ENCODE peak calls at places on chromosomes 7 and 10, in seven cellular contexts. E is CD4-positive, alpha-beta memory T cell; Z is cardiac muscle cell; N is Panc1; P is CD8-positive, alpha-beta memory T cell; J is neuronal stem cell; Q is naive thymus-derived CD4-positive, alpha-beta T cell. R is an unnamed sample. For H3K9me3, the result is how much of the 10 kb centered on the place peaks cover.

GRCh38 chr10:32077896-32078295 is 21.7 kb upstream of the KIF5B start:
- DNase-seq in E (no peak), Q (no peak), N (no peak), Z (peak), P (no peak), J (no peak), R (no peak)

GRCh38 chr7:64463636-64464375 is 99.1 kb downstream of the ZNF680 start:
- DNase-seq in J (no peak), N (no peak), Z (peak), E (peak), P (peak), Q (peak), R (no peak)

GRCh38 chr10:78754269-78755074 is 314.3 kb upstream of the ZMIZ1 start:
- DNase-seq in P (no peak), Q (no peak), Z (peak), E (no peak), J (no peak), N (no peak), R (peak)

GRCh38 chr7:73909051-73909941 is 48.3 kb downstream of the TMEM270 start:
- DNase-seq in E (no peak), Q (no peak), Z (no peak), N (no peak), P (no peak), J (no peak), R (no peak)

GRCh38 chr7:50197547-50197946 is 104.5 kb upstream of the ZPBP start:
- DNase-seq in J (no peak), N (no peak), Q (no peak), P (no peak), Z (no peak), E (no peak), R (no peak)

GRCh38 chr7:70736715-70737460 is 395.1 kb upstream of the GALNT17 start:
- DNase-seq in E (no peak), Q (no peak), P (no peak), Z (peak), N (no peak), J (no peak), R (peak)

GRCh38 chr7:6917258-6917657 is 91.2 kb upstream of the CCZ1B start:
- DNase-seq in Q (no peak), P (no peak), E (no peak), Z (no peak), J (no peak), N (no peak), R (no peak)

GRCh38 chr10:86365346-86366032 is 1.1 kb downstream of the GRID1 start:
- DNase-seq in P (no peak), E (no peak), Q (no peak), N (no peak), J (no peak), Z (no peak), R (no peak)

GRCh38 chr10:129258570-129258969 is 208.5 kb upstream of the MGMT start:
- DNase-seq in J (no peak), P (no peak), Z (no peak), N (no peak), Q (no peak), E (no peak), R (no peak)

GRCh38 chr10:128563387-128563786 is 437.2 kb upstream of the MKI67 start:
- DNase-seq in P (no peak), N (no peak), J (no peak), Z (no peak), E (no peak), Q (no peak), R (no peak)

GRCh38 chr7:73652541-73652949 is 15.1 kb upstream of the VPS37D start:
- DNase-seq in E (no peak), Z (no peak), Q (no peak), J (no peak), P (no peak), N (no peak), R (no peak)

GRCh38 chr10:73900068-73900467 is 10.9 kb upstream of the PLAU start:
- DNase-seq in J (no peak), E (no peak), Q (no peak), N (no peak), Z (no peak), P (no peak), R (no peak)

GRCh38 chr10:33015798-33016547 is 57.9 kb upstream of the ITGB1 start:
- DNase-seq in J (no peak), E (no peak), P (no peak), Z (peak), N (no peak), Q (no peak), R (no peak)

GRCh38 chr10:72012801-72013200 is 48.6 kb downstream of the CHST3 start:
- DNase-seq in Q (no peak), N (no peak), Z (no peak), J (no peak), P (no peak), E (no peak), R (no peak)

GRCh38 chr7:37352974-37353948 is 95.4 kb downstream of the ELMO1 start:
- DNase-seq in P (peak), J (no peak), N (peak), Z (no peak), E (peak), Q (peak), R (no peak)

GRCh38 chr7:111820117-111820516 is 257.8 kb upstream of the IMMP2L start:
- DNase-seq in N (no peak), Z (no peak), J (no peak), E (no peak), P (no peak), Q (no peak), R (no peak)

GRCh38 chr7:7321681-7322080 is 139.3 kb downstream of the C1GALT1 start:
- DNase-seq in Q (no peak), P (no peak), J (no peak), N (no peak), Z (no peak), E (no peak), R (no peak)

GRCh38 chr7:85341973-85342372 is 155.1 kb upstream of the SEMA3D start:
- DNase-seq in Z (no peak), N (no peak), P (no peak), Q (no peak), E (no peak), J (no peak), R (no peak)

GRCh38 chr10:13865758-13866491 is 279.2 kb downstream of the PRPF18 start:
- DNase-seq in J (no peak), Z (peak), Q (no peak), N (peak), P (no peak), E (no peak), R (no peak)

GRCh38 chr10:3535001-3535400 is 250.0 kb downstream of the KLF6 start:
- DNase-seq in N (no peak), E (no peak), J (no peak), P (no peak), Z (no peak), Q (no peak), R (no peak)

GRCh38 chr10:131997366-131998049 is 15.8 kb upstream of the BNIP3 start:
- DNase-seq in E (no peak), Z (peak), J (no peak), Q (no peak), N (no peak), P (no peak), R (peak)

GRCh38 chr7:30330134-30331111 is 46.0 kb downstream of the ZNRF2 start:
- DNase-seq in P (peak), Z (no peak), E (peak), J (no peak), N (no peak), Q (no peak), R (no peak)

GRCh38 chr7:140674356-140674800 is 1.6 kb downstream of the ADCK2 start:
- DNase-seq in Q (no peak), N (no peak), Z (no peak), J (no peak), P (no peak), E (no peak), R (no peak)

GRCh38 chr10:75525646-75526045 is 94.2 kb downstream of the LRMDA start:
- DNase-seq in N (no peak), Q (no peak), Z (no peak), P (no peak), E (no peak), J (no peak), R (no peak)

GRCh38 chr10:128008521-128009250 is 101.8 kb downstream of the PTPRE start:
- DNase-seq in N (no peak), E (no peak), J (no peak), P (no peak), Z (no peak), Q (no peak), R (no peak)

GRCh38 chr7:143003393-143004051 is 23.4 kb downstream of the OR9A2 start:
- DNase-seq in J (peak), N (peak), E (peak), P (peak), Q (no peak), Z (peak), R (peak)

GRCh38 chr10:52956861-52957260 is 184.3 kb upstream of the MBL2 start:
- DNase-seq in Z (peak), P (no peak), Q (no peak), N (no peak), E (no peak), J (no peak), R (no peak)

GRCh38 chr7:92095424-92095823 is 38.9 kb downstream of the CYP51A1 start:
- DNase-seq in E (no peak), Q (no peak), N (no peak), Z (no peak), J (no peak), P (no peak), R (no peak)

GRCh38 chr7:130377178-130377577 is 3.1 kb upstream of the CPA1 start:
- DNase-seq in P (no peak), Q (no peak), J (no peak), E (no peak), N (no peak), Z (no peak), R (no peak)

GRCh38 chr7:149872419-149873073 is 1.2 kb upstream of the ATP6V0E2 start:
- DNase-seq in P (no peak), Z (peak), J (no peak), E (no peak), N (peak), Q (no peak), R (no peak)

GRCh38 chr7:50851451-50851850 is 68.8 kb upstream of the GRB10 start:
- DNase-seq in P (no peak), E (no peak), Z (peak), Q (no peak), N (no peak), J (no peak), R (no peak)

GRCh38 chr10:87935290-87936141 is 72.1 kb downstream of the PTEN start:
- DNase-seq in P (no peak), E (no peak), Z (peak), J (no peak), N (no peak), Q (no peak), R (peak)

GRCh38 chr7:46554688-46555422 is 633.8 kb upstream of the IGFBP3 start:
- DNase-seq in J (no peak), N (no peak), E (no peak), P (no peak), Z (no peak), Q (no peak), R (no peak)

GRCh38 chr10:131141645-131142445 is 169.7 kb downstream of the TCERG1L start:
- DNase-seq in Q (no peak), P (no peak), E (no peak), N (no peak), J (no peak), Z (no peak), R (no peak)

GRCh38 chr10:126226988-126227761 is 161.1 kb downstream of the ADAM12 start:
- DNase-seq in Q (no peak), J (no peak), P (no peak), Z (no peak), N (no peak), E (no peak), R (no peak)

GRCh38 chr7:150945171-150945852 is 32.8 kb downstream of the KCNH2 start:
- DNase-seq in Z (no peak), N (no peak), Q (no peak), J (no peak), E (no peak), P (no peak), R (no peak)

DNA sequence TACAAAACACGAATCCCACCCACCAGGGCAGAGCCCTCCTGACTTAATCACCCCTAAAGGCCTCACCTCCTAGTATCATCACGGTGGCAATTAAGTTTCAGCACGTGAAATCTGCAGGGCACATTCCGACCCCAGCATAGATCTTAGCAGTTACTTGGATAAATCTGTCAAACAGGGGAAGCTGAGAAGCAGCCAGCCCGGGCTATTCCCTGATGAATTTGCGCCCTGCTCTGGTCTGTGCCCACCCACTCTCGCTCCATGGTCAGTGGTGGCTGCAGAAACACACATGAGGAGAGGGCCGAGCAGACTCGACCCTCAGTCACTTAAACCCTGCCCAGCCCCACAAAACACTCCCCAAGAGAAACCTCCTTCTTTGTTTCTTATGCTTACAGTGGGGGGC is 28.7 kb downstream of the INSIG1 start:
- DNase-seq in E (no peak), Z (no peak), Q (no peak), P (no peak), J (no peak), N (no peak), R (no peak)
- H3K9me3 ChIP-seq in E (under half), Z (under half), Q (under half), P (under half), J (under half), N (under half), R (under half)

DNA sequence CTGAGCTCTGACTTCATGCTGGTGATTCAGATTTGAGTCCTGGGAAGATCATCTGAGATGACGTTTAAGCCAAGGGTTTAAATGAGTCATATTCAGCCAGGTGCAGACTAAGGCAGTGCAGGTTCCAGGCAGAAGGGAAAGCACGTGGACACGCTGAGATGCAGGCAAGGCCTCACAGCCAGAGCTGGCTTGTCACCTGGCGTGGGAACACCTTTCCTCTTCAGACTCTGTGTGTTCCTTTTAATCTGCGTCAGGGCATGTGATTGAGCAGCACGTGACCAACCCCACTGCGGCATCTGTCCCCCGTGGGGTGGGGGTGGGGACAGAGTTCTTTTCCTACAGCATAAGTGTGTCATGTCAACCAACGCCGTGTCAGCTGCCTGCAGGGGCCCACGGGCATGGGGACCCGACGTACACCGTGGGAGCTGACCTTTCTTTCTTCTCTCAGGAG is 10.7 kb upstream of the IDI2 start:
- DNase-seq in Z (no peak), N (no peak), Q (no peak), J (no peak), E (no peak), P (no peak), R (peak)
- H3K27ac ChIP-seq in Z (no peak), N (no peak), Q (no peak), J (peak), E (no peak), P (no peak), R (peak)

DNA sequence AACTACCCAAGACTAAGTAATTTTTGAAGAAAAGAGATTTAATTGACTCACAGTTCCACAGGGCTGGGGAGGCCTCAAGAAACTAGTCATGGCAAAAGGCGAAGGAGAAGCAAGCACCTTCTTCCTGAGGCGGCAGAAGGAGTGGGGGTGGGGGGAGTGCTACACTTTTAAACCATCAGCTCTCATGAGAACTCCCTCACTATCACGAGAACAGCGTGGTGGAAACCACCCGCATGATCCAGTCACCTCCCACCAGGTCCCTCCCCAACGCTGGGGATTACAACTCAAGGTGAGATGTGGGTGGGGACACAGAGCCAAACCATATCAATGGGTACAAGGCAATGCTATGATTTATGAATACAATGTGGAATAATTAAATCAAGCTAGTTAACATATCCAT is 241.9 kb downstream of the PTPRN2 start:
- DNase-seq in N (no peak), J (no peak), P (no peak), E (no peak), Q (no peak), Z (no peak), R (no peak)
- H3K9me3 ChIP-seq in N (under half), J (under half), P (under half), E (under half), Q (under half), Z (under half), R (half or more)

DNA sequence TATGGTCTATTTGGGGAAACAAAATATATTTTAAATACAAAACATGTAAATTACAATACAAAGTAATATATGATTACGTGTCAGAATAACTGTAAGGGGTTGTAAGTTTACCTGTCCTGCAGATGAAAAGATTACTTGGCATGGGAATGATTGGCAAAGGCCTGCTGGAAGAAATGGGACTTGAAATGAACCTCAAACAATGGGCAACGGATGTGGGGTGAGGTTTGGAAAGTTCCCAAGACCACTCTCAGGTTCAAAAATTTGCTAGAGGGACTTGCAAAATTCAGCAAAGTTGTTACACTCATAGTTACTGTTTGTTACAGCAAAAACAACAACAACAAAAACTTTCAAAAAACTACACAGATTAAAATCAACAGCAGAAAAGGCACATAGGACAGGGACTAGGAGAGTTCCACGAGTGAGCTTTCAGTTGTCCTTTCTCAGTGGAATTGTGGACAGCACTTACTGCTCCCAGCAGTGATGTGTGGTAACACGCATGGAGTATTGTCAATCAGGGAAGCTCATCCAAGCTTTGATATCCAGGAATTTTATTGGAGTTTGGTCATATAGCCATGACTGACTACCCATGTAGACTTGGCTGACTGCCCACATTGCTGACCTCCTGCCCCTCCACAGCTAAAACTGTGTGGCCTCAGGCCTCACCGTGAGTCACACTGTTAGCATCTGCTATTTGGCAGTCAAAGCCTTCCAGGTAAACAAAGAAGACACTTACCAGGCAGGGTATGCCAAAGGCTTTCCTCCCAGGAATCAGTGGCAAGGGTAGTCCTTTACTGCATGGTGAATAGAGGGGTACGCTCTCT is 43.8 kb downstream of the EXOC6 start:
- DNase-seq in Q (no peak), N (peak), E (no peak), J (no peak), P (no peak), Z (peak), R (peak)
- H3K27ac ChIP-seq in Q (no peak), N (peak), E (no peak), J (no peak), P (no peak), Z (no peak), R (no peak)

GRCh38 chr10:133008196-133008595 is 65.8 kb upstream of the CFAP46 start:
- DNase-seq in J (no peak), Q (no peak), Z (no peak), P (no peak), N (no peak), E (no peak), R (no peak)
- H3K9me3 ChIP-seq in J (under half), Q (under half), Z (under half), P (under half), N (under half), E (under half), R (half or more)

DNA sequence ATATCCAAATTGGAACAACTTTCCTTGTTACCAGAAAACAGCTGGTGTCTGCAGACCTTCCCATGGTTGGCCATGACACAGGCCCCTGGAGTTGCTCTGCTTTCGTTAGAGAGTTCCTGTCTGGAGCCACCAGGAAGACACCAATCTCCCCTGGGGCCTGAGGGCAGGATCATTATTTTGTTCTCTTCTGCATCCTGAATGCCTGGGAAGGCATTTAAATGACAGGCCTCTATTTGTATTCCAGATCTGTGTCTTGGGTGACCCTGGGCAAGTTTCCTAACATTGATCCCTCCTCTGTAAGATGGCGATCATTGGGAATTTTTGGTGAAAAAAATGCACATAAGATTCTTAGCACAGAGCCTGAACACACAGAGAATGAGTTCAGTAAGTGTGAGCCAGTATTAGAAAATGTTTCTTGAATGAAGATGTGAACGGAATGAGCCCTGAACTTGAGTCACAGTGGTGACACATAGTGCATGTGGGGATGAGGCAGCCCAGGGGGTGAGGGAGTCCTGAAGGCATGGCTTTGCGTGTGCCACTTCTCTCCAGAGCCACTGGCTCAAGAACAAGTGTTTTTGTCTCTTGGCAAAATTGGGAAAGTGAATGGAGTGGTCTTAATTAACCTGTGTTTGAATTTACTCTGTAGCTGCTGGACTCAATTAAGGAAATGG is 28.4 kb downstream of the BMPER start:
- DNase-seq in N (peak), E (no peak), Q (no peak), J (no peak), P (no peak), Z (peak), R (no peak)
- H3K27ac ChIP-seq in N (no peak), E (no peak), Q (no peak), J (no peak), P (no peak), Z (peak), R (peak)